ENCODE peak calls at places on chromosomes 3 and 15, in four cellular contexts. K, Y, H and E are unnamed samples.

GRCh38 chr15:60208708-60209107 is 189.1 kb downstream of the ANXA2 start:
- DNase-seq in Y (no peak), H (no peak), K (no peak), E (no peak)

GRCh38 chr3:190019840-190020239 is 100.9 kb downstream of the P3H2 start:
- DNase-seq in H (no peak), K (no peak), Y (no peak), E (no peak)

GRCh38 chr3:178350763-178351162 is 185.5 kb upstream of the KCNMB2 start:
- DNase-seq in K (no peak), Y (no peak), H (no peak), E (no peak)

GRCh38 chr15:90058308-90058707 is 44.0 kb downstream of the IDH2 start:
- DNase-seq in Y (no peak), H (peak; percentile 43), K (no peak), E (no peak)

GRCh38 chr15:70262591-70263274 is 165.0 kb upstream of the TLE3 start:
- DNase-seq in K (no peak), Y (no peak), H (no peak), E (no peak)

GRCh38 chr15:51798281-51798680 is 31.2 kb upstream of the TMOD3 start:
- DNase-seq in Y (no peak), K (no peak), H (no peak), E (no peak)

GRCh38 chr3:127426444-127427168 is 138.8 kb upstream of the PRR20G start:
- DNase-seq in H (no peak), K (no peak), Y (no peak), E (peak; percentile 47)

GRCh38 chr3:114887806-114888205 is 259.3 kb downstream of the ZBTB20 start:
- DNase-seq in Y (no peak), H (no peak), K (no peak), E (no peak)

GRCh38 chr15:63473749-63473998 is 30.7 kb upstream of the USP3 start:
- DNase-seq in H (no peak), K (no peak), Y (no peak), E (no peak)

GRCh38 chr15:63475670-63476069 is 28.7 kb upstream of the USP3 start:
- DNase-seq in K (no peak), H (no peak), Y (no peak), E (no peak)

GRCh38 chr15:63473999-63474809 is 30.2 kb upstream of the USP3 start:
- DNase-seq in Y (no peak), H (peak; percentile 97), K (peak; percentile 99), E (no peak)

GRCh38 chr15:63474810-63475316 is 29.5 kb upstream of the USP3 start:
- DNase-seq in Y (no peak), K (peak; percentile 60), H (peak; percentile 98), E (no peak)

DNA sequence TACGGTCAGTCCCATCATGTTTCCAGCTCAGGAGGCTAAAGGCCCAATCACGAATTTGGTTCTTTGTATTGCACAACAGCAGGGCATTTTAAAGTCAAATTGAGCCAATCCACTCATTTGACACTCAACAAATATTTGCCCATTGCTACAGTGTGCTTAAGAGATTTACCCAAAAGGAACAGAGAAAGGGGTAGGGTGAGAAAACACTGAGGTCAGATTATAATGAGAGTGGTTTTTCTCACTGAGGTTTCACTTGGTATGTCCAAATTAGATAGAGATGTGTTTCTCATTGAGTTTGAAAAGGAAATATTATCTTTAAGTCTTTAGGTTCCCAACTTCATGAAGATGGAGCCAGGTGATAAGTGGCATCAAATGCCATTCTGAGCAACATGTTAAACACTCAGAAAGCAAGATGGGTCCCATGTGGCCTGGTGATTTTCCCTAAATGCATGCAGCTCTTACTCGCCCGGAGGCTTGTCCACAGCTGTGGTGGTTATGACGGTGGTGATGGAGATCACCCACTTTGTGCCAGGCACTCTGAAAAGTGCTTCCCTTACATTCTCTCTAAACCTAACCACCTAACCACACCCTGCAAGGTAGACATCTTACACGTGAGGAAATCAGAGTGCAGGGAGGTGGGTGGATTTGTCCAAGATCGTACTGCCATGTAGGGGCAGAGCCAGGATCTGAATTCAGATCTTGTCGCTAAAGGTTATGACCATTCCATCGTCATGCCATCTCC is 31.2 kb upstream of the USP3 start:
- DNase-seq in Y (no peak), H (peak; percentile 94), K (peak; percentile 85), E (no peak)
- TF ChIP-seq BRCA1 in Y (no peak), H (no peak), K (no peak), E (no peak)

DNA sequence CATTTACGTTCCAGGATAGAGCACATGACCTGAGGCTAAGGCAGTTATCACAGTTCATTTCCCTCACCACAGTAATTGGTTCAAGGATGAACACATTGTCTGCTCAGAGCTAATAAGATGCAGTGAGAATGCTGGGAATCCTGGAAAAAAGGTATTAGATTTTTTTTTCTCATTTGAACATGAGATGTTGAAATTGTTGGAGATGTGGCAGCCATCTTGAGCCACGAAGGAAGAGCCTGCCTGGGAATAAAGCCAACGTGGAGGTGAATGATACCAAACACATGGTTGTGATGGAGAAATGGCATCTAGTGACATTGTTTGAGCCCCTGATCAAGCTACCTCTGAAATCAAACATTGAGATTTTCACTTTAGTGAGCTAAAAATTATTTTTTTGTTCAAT is 16.0 kb upstream of the STT3B start:
- DNase-seq in Y (no peak), H (no peak), K (no peak), E (no peak)
- TF ChIP-seq BRCA1 in Y (no peak), H (no peak), K (no peak), E (no peak)

DNA sequence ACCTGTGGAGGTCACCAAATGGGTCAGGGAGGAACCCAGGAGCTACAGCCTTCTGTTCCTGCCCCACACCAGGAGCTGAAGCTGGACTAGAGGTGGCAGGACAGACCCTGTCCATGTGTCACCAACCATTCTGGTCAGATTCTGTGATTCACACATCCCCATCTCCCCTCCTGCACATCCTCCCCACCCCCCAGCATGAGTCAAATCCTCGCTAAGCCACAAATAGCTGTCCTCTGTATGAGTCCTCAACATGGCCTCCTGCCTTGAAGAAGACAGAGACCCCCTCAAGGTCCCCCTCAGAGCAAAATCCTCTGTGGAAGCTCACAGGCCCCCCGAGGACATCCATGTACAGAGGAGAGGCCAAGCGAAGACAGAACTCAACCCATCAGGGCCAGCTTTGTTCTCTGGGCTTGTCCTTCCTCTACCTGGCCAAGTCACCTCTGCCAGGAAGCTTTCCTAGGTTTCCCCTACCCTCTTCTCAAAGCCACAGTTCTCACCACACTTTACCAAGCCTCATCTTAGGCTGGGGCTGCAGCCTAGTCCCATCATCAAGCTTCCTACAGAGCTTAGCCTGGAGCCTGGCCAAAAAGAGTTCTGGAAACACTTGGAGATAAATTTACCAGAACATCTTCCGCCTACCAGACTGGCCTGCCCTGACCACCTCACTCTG is 17.1 kb downstream of the CACNA2D2 start:
- DNase-seq in Y (no peak), H (no peak), K (no peak), E (no peak)
- TF ChIP-seq BRCA1 in Y (no peak), H (no peak), K (no peak), E (no peak)

DNA sequence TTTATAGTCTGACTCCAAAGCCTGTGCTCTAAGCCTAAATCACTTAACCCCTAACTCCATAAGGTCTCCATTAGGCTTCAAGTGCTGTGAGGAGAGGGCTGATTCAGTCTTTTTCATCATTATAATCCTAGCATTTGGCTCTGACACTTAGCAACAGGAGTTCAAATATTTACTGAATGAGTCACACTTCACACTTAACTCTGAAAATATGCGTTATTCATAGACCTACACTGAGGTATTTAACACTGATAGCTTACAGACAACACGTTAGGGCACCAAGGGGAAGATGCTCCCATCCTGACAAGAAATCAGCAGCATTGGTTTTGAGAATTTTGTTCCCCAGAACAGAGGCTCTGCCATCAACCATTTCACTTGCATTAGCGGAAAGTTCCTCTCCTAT is 53.5 kb downstream of the MSL2 start:
- DNase-seq in H (no peak), Y (no peak), K (peak; percentile 43), E (no peak)
- TF ChIP-seq BRCA1 in H (no peak), Y (no peak), K (no peak), E (no peak)

GRCh38 chr3:120147072-120147871 is 53.0 kb upstream of the GSK3B start:
- DNase-seq in K (peak; percentile 39), H (no peak), Y (no peak), E (no peak)
- TF ChIP-seq BRCA1 in K (no peak), H (no peak), Y (no peak), E (no peak)